ENCODE peak calls at places on chromosomes 7 and 10, in nine cellular contexts. U, D, T, I, V, K, M, L and B are unnamed samples.

GRCh38 chr10:133260895-133261725 is 15.6 kb downstream of the ADAM8 start:
- DNase-seq in U (peak; percentile 41), D (peak; percentile 8), T (peak; percentile 85), I (no peak), V (peak; percentile 29), K (peak; percentile 88), M (peak; percentile 75), L (peak; percentile 64), B (peak; percentile 22)

GRCh38 chr10:79932307-79932706 is 16.6 kb downstream of the SFTPD start:
- DNase-seq in U (no peak), D (no peak), T (no peak), I (no peak), V (no peak), K (no peak), M (no peak), L (no peak), B (no peak)

GRCh38 chr7:142614116-142614515 is 135.2 kb upstream of the PRSS1 start:
- DNase-seq in U (no peak), D (no peak), T (no peak), I (no peak), V (no peak), K (no peak), M (no peak), L (no peak), B (peak; percentile 21)

GRCh38 chr10:26048756-26049155 is 114.7 kb downstream of the MYO3A start:
- DNase-seq in U (no peak), D (no peak), T (no peak), I (no peak), V (no peak), K (no peak), M (no peak), L (no peak), B (no peak)

GRCh38 chr10:72083234-72084093 is 4.9 kb downstream of the SPOCK2 start:
- DNase-seq in U (no peak), D (no peak), T (no peak), I (no peak), V (no peak), K (no peak), M (no peak), L (no peak), B (no peak)

GRCh38 chr10:133529576-133529946 is 2.4 kb downstream of the CYP2E1 start:
- DNase-seq in U (no peak), D (no peak), T (no peak), I (no peak), V (no peak), K (no peak), M (no peak), L (no peak), B (no peak)

GRCh38 chr7:79282051-79282694 is 171.3 kb downstream of the MAGI2 start:
- DNase-seq in U (no peak), D (peak; percentile 57), T (no peak), I (no peak), V (peak; percentile 11), K (no peak), M (no peak), L (peak; percentile 48), B (peak; percentile 76)

GRCh38 chr7:50304158-50304910 is at the start of gene IKZF1:
- DNase-seq in U (peak; percentile 50), D (no peak), T (peak; percentile 78), I (peak; percentile 43), V (peak; percentile 27), K (peak; percentile 90), M (peak; percentile 40), L (no peak), B (no peak)

GRCh38 chr10:25753776-25754175 is 180.3 kb upstream of the MYO3A start:
- DNase-seq in U (no peak), D (no peak), T (no peak), I (no peak), V (no peak), K (no peak), M (no peak), L (peak; percentile 32), B (peak; percentile 11)

GRCh38 chr7:150556521-150557138 is 10.6 kb upstream of the GIMAP4 start:
- DNase-seq in U (no peak), D (no peak), T (no peak), I (no peak), V (no peak), K (no peak), M (no peak), L (no peak), B (no peak)